ENCODE peak calls at places on chromosome 12, in seven cellular contexts. L is PC-9, N is MM.1S, K is HepG2, T is fibroblast of lung, U is GM23338, W is PC-3. R is an unnamed sample.
A peak's percentile ranks its signal among the peaks of the same experiment; 100 is the strongest.

GRCh38 chr12:61713121-61713520 is 547.1 kb upstream of the USP15 start:
- DNase-seq in L (no peak), N (no peak), K (no peak), T (no peak), U (no peak), W (no peak), R (no peak)

GRCh38 chr12:76637807-76638206 is 78.2 kb upstream of the OSBPL8 start:
- DNase-seq in L (no peak), N (no peak), K (no peak), T (peak; percentile 31), U (no peak), W (peak; percentile 87), R (no peak)

GRCh38 chr12:78229491-78230209 is 399.0 kb downstream of the NAV3 start:
- DNase-seq in L (peak; percentile 19), N (peak; percentile 79), K (peak; percentile 28), T (peak; percentile 54), U (peak; percentile 83), W (peak; percentile 83), R (peak; percentile 44)

GRCh38 chr12:57535764-57536596 is 11.0 kb downstream of the DCTN2 start:
- DNase-seq in L (no peak), N (no peak), K (no peak), T (no peak), U (no peak), W (no peak), R (no peak)

GRCh38 chr12:48070731-48071130 is 35.1 kb downstream of the SENP1 start:
- DNase-seq in L (no peak), N (no peak), K (no peak), T (no peak), U (no peak), W (no peak), R (no peak)

GRCh38 chr12:685388-685787 is 22.1 kb upstream of the NINJ2 start:
- DNase-seq in L (peak; percentile 44), N (peak; percentile 26), K (no peak), T (no peak), U (no peak), W (no peak), R (no peak)

GRCh38 chr12:45980540-45980939 is 9.8 kb downstream of the SCAF11 start:
- DNase-seq in L (no peak), N (no peak), K (no peak), T (no peak), U (no peak), W (no peak), R (no peak)

GRCh38 chr12:59055204-59055839 is 135.0 kb upstream of the LRIG3 start:
- DNase-seq in L (peak; percentile 16), N (peak; percentile 36), K (no peak), T (peak; percentile 66), U (no peak), W (peak; percentile 94), R (peak; percentile 78)

GRCh38 chr12:122918827-122919226 is 22.9 kb upstream of the VPS37B start:
- DNase-seq in L (no peak), N (no peak), K (no peak), T (no peak), U (no peak), W (peak; percentile 27), R (no peak)

GRCh38 chr12:85580562-85581168 is 255.5 kb downstream of the RASSF9 start:
- DNase-seq in L (no peak), N (no peak), K (no peak), T (no peak), U (no peak), W (peak; percentile 46), R (no peak)

GRCh38 chr12:87157791-87158190 is 871.4 kb downstream of the C12orf50 start:
- DNase-seq in L (peak; percentile 41), N (no peak), K (no peak), T (peak; percentile 97), U (peak; percentile 19), W (peak; percentile 95), R (no peak)

GRCh38 chr12:124399622-124400021 is 104.7 kb downstream of the RFLNA start:
- DNase-seq in L (peak; percentile 34), N (no peak), K (peak; percentile 18), T (no peak), U (peak; percentile 75), W (peak; percentile 51), R (no peak)

GRCh38 chr12:1911598-1912575 is 6.6 kb downstream of the CACNA2D4 start:
- DNase-seq in L (no peak), N (no peak), K (no peak), T (no peak), U (no peak), W (no peak), R (no peak)

GRCh38 chr12:12008931-12009611 is 61.7 kb upstream of the BCL2L14 start:
- DNase-seq in L (peak; percentile 80), N (no peak), K (no peak), T (peak; percentile 31), U (peak; percentile 86), W (peak; percentile 88), R (no peak)

GRCh38 chr12:12007713-12008231 is 63.0 kb upstream of the BCL2L14 start:
- DNase-seq in L (no peak), N (no peak), K (no peak), T (no peak), U (no peak), W (no peak), R (no peak)

GRCh38 chr12:12007001-12007712 is 63.6 kb upstream of the BCL2L14 start:
- DNase-seq in L (no peak), N (no peak), K (no peak), T (peak; percentile 7), U (no peak), W (peak; percentile 64), R (no peak)

GRCh38 chr12:12010277-12011031 is 60.3 kb upstream of the BCL2L14 start:
- DNase-seq in L (no peak), N (peak; percentile 69), K (no peak), T (peak; percentile 58), U (no peak), W (peak; percentile 54), R (no peak)

DNA sequence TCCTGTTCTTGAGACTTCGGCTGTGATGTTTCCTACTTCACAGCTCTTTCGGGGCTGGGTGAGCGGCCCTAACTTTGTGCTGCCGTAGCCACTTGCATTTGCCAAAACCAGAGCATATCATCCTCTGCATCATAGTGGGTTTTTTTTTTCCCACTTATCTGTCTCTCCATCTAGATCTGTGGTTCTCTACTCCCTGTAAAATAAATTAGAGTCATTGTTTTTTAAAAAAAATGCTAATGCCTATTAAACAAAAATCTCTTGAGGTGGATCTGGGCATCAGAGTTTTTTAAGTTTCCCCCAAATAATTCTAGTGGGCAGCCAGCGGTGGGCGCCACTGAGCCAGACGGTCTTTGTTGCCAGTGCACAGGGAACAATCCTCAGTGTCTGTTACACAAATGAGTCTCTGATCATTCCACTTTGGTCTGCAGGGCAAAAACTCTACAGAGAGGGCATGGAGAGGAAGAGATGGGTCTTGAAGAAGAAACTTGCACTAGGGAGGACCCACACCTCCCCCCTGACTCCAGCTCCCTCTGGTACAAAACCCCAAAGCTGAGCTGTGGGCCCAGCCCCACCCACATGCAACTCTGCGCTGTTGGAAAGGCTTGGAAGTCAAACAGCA is 62.4 kb upstream of the BCL2L14 start:
- DNase-seq in L (no peak), N (no peak), K (no peak), T (no peak), U (peak; percentile 41), W (no peak), R (no peak)
- H3K4me2 ChIP-seq in L (peak overlapping the region; percentile 69), N (no peak overlapping the region), K (no peak overlapping the region), T (no peak overlapping the region), U (peak overlapping the region; percentile 44), W (peak overlapping the region; percentile 20), R (no peak overlapping the region)

GRCh38 chr12:105235299-105235746 is 651 bp downstream of the APPL2 start:
- DNase-seq in L (no peak), N (peak; percentile 14), K (no peak), T (no peak), U (no peak), W (peak; percentile 30), R (no peak)
- H2AFZ ChIP-seq in L (peak overlapping the region; percentile 84), N (peak overlapping the region; percentile 54), K (no peak overlapping the region), T (peak overlapping the region; percentile 36), U (peak overlapping the region; percentile 92), W (peak overlapping the region; percentile 66), R (peak overlapping the region; percentile 3)

GRCh38 chr12:109621271-109621671 is 47.7 kb downstream of the MVK start:
- DNase-seq in L (no peak), N (no peak), K (no peak), T (peak; percentile 42), U (no peak), W (no peak), R (no peak)

GRCh38 chr12:109624467-109624866 is 50.9 kb downstream of the MVK start:
- DNase-seq in L (no peak), N (no peak), K (no peak), T (no peak), U (no peak), W (peak; percentile 54), R (no peak)

GRCh38 chr12:109619002-109619604 is 45.5 kb downstream of the MVK start:
- DNase-seq in L (no peak), N (no peak), K (no peak), T (no peak), U (no peak), W (no peak), R (no peak)

GRCh38 chr12:109625131-109625559 is 51.6 kb downstream of the MVK start:
- DNase-seq in L (peak; percentile 15), N (no peak), K (no peak), T (no peak), U (no peak), W (peak; percentile 62), R (peak; percentile 31)

GRCh38 chr12:109621864-109622485 is 48.4 kb downstream of the MVK start:
- DNase-seq in L (no peak), N (no peak), K (no peak), T (no peak), U (peak; percentile 36), W (no peak), R (no peak)
- TF ChIP-seq EZH2 in L (no peak), N (no peak), K (no peak), T (no peak), U (no peak), W (no peak), R (no peak)

GRCh38 chr12:53645191-53645590 is 19.0 kb upstream of the ATF7 start:
- DNase-seq in L (no peak), N (no peak), K (no peak), T (no peak), U (no peak), W (no peak), R (no peak)
- H3K4me2 ChIP-seq in L (no peak overlapping the region), N (no peak overlapping the region), K (no peak overlapping the region), T (no peak overlapping the region), U (no peak overlapping the region), W (no peak overlapping the region), R (no peak overlapping the region)